ENCODE peak calls at places on chromosomes 3 and 15, in ten cellular contexts. G is spleen, I is sigmoid colon, S is transverse colon, R is K562, E is Panc1, O is GM12878, H is H1, W is suprapubic skin, M is endothelial cell of umbilical vein. C is an unnamed sample. For H3K9me3, the result is how much of the 10 kb centered on the place peaks cover.

GRCh38 chr15:88120021-88120420 is 136.5 kb downstream of the NTRK3 start:
- DNase-seq in G (no peak), I (no peak), S (no peak), R (no peak), E (no peak), O (no peak), H (no peak), W (no peak), M (no peak), C (no peak)

GRCh38 chr3:99851955-99852354 is 34.3 kb downstream of the CMSS1 start:
- DNase-seq in G (no peak), I (no peak), S (no peak), R (no peak), E (no peak), O (no peak), H (no peak), W (no peak), M (no peak), C (no peak)

GRCh38 chr3:105253225-105253624 is 113.5 kb upstream of the ALCAM start:
- DNase-seq in G (no peak), I (no peak), S (no peak), R (no peak), E (no peak), O (no peak), H (no peak), W (no peak), M (peak), C (peak)

GRCh38 chr3:177554900-177555759 is 357.8 kb upstream of the TBL1XR1 start:
- DNase-seq in G (no peak), I (no peak), S (peak), R (no peak), E (no peak), O (no peak), H (no peak), W (no peak), M (no peak), C (no peak)

GRCh38 chr15:43469867-43470266 is 23.1 kb downstream of the TP53BP1 start:
- DNase-seq in G (no peak), I (no peak), S (no peak), R (peak), E (no peak), O (no peak), H (no peak), W (no peak), M (no peak), C (no peak)

GRCh38 chr3:1609416-1609815 is 489.2 kb upstream of the CNTN4 start:
- DNase-seq in G (no peak), I (no peak), S (no peak), R (no peak), E (no peak), O (no peak), H (no peak), W (no peak), M (no peak), C (no peak)

GRCh38 chr3:97927699-97928098 is 44.5 kb downstream of the RIOX2 start:
- DNase-seq in G (no peak), I (no peak), S (no peak), R (no peak), E (no peak), O (no peak), H (no peak), W (no peak), M (no peak), C (no peak)

GRCh38 chr3:15286022-15286421 is 46.4 kb downstream of the SH3BP5 start:
- DNase-seq in G (no peak), I (no peak), S (no peak), R (no peak), E (no peak), O (no peak), H (no peak), W (no peak), M (no peak), C (no peak)

GRCh38 chr15:62564889-62565288 is 399.8 kb upstream of the C2CD4B start:
- DNase-seq in G (no peak), I (no peak), S (no peak), R (no peak), E (no peak), O (no peak), H (no peak), W (no peak), M (no peak), C (no peak)

GRCh38 chr15:44788748-44789147 is 52.4 kb downstream of the TRIM69 start:
- DNase-seq in G (no peak), I (no peak), S (no peak), R (no peak), E (no peak), O (no peak), H (no peak), W (no peak), M (peak), C (no peak)

GRCh38 chr15:58247803-58248503 is 109.8 kb downstream of the AQP9 start:
- DNase-seq in G (no peak), I (no peak), S (peak), R (no peak), E (no peak), O (no peak), H (no peak), W (peak), M (no peak), C (peak)

GRCh38 chr15:44219073-44219472 is 24.0 kb upstream of the FRMD5 start:
- DNase-seq in G (no peak), I (no peak), S (no peak), R (no peak), E (no peak), O (no peak), H (no peak), W (no peak), M (no peak), C (no peak)

GRCh38 chr3:136685882-136686281 is 66.3 kb downstream of the STAG1 start:
- DNase-seq in G (no peak), I (no peak), S (no peak), R (no peak), E (no peak), O (no peak), H (no peak), W (no peak), M (no peak), C (no peak)

GRCh38 chr3:46693038-46693896 is at the start of gene ALS2CL:
- DNase-seq in G (peak), I (peak), S (peak), R (peak), E (no peak), O (no peak), H (no peak), W (peak), M (peak), C (peak)

GRCh38 chr3:46935168-46935858 is 41.2 kb downstream of the CCDC12 start:
- DNase-seq in G (peak), I (peak), S (peak), R (peak), E (peak), O (no peak), H (peak), W (no peak), M (peak), C (peak)

GRCh38 chr3:3778641-3779270 is 20.5 kb upstream of the LRRN1 start:
- DNase-seq in G (no peak), I (no peak), S (no peak), R (no peak), E (no peak), O (no peak), H (no peak), W (no peak), M (no peak), C (no peak)

GRCh38 chr3:46974421-46975227 is 1.9 kb downstream of the CCDC12 start:
- DNase-seq in G (peak), I (no peak), S (no peak), R (no peak), E (no peak), O (no peak), H (no peak), W (peak), M (no peak), C (no peak)

GRCh38 chr3:128231596-128231995 is 78.3 kb downstream of the EEFSEC start:
- DNase-seq in G (no peak), I (no peak), S (no peak), R (no peak), E (no peak), O (no peak), H (no peak), W (no peak), M (no peak), C (no peak)

GRCh38 chr3:173977747-173978146 is 580.2 kb downstream of the NLGN1 start:
- DNase-seq in G (no peak), I (no peak), S (no peak), R (no peak), E (no peak), O (no peak), H (no peak), W (no peak), M (no peak), C (no peak)

GRCh38 chr3:87461036-87461435 is 184.7 kb upstream of the POU1F1 start:
- DNase-seq in G (no peak), I (no peak), S (no peak), R (no peak), E (no peak), O (no peak), H (no peak), W (no peak), M (no peak), C (no peak)

GRCh38 chr15:65050270-65050669 is 5.1 kb downstream of the SLC51B start:
- DNase-seq in G (no peak), I (no peak), S (no peak), R (no peak), E (no peak), O (no peak), H (no peak), W (no peak), M (no peak), C (no peak)

GRCh38 chr3:10527295-10528016 is 22.1 kb upstream of the ATP2B2 start:
- DNase-seq in G (no peak), I (peak), S (no peak), R (no peak), E (no peak), O (no peak), H (no peak), W (peak), M (no peak), C (peak)

DNA sequence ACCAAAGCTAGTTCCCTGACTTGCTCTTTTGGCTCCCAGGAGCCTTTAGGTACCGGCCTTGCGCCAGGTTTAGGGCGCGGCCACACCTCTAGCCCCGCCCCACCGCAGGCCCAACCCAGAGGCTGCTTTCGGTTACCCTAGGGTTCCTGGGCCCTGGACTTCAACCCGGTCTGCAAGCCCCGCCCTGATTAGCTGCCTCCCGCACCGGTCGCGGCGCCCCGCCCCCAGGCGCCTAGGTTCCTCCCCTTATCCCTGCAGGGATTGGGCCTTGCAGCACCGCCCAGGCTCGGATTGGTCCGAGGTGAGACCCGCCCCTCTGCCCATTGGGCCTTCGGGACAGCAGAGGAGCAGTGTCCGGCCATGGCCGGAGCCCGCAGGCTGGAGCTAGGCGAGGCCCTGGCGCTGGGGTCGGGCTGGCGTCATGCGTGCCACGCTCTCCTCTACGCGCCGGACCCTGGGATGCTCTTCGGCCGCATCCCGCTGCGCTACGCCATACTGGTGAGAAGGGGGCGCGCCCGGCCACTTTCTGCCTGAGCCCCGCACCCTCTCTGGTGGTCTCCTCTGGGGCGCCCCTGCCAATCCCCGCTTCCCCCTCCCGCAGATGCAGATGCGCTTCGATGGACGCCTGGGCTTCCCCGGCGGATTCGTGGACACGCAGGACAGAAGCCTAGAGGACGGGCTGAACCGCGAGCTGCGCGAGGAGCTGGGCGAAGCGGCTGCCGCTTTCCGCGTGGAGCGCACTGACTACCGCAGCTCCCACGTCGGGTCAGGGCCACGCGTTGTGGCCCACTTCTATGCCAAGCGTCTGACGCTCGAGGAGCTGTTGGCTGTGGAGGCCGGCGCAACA is at the start of gene NUDT16:
- DNase-seq in G (peak), I (peak), S (peak), R (peak), E (peak), O (peak), H (peak), W (peak), M (peak), C (peak)
- TF ChIP-seq POLR2AphosphoS5 in G (peak), I (peak), S (peak), R (peak), E (peak), O (peak), H (peak), W (peak), M (peak), C (peak)

GRCh38 chr3:36681867-36682266 is 82.5 kb downstream of the DCLK3 start:
- DNase-seq in G (no peak), I (no peak), S (no peak), R (no peak), E (no peak), O (no peak), H (no peak), W (no peak), M (no peak), C (no peak)
- H3K9me3 ChIP-seq in G (half or more), I (under half), S (under half), R (under half), E (under half), O (under half), H (under half), W (under half), M (under half), C (under half)

GRCh38 chr15:29141908-29142747 is 127.5 kb downstream of the NSMCE3 start:
- DNase-seq in G (no peak), I (no peak), S (peak), R (no peak), E (no peak), O (peak), H (no peak), W (peak), M (no peak), C (no peak)
- TF ChIP-seq POLR2AphosphoS5 in G (no peak), I (no peak), S (no peak), R (no peak), E (no peak), O (no peak), H (no peak), W (no peak), M (no peak), C (no peak)

GRCh38 chr3:138549578-138549977 is 44.5 kb downstream of the CEP70 start:
- DNase-seq in G (no peak), I (no peak), S (no peak), R (no peak), E (no peak), O (no peak), H (no peak), W (no peak), M (no peak), C (no peak)
- H3K9me3 ChIP-seq in G (half or more), I (under half), S (under half), R (under half), E (under half), O (under half), H (under half), W (under half), M (under half), C (half or more)

GRCh38 chr3:12585181-12585580 is 28.3 kb downstream of the MKRN2 start:
- DNase-seq in G (no peak), I (no peak), S (no peak), R (no peak), E (no peak), O (no peak), H (no peak), W (no peak), M (no peak), C (no peak)
- TF ChIP-seq POLR2AphosphoS5 in G (no peak), I (no peak), S (no peak), R (no peak), E (no peak), O (no peak), H (no peak), W (no peak), M (no peak), C (no peak)

DNA sequence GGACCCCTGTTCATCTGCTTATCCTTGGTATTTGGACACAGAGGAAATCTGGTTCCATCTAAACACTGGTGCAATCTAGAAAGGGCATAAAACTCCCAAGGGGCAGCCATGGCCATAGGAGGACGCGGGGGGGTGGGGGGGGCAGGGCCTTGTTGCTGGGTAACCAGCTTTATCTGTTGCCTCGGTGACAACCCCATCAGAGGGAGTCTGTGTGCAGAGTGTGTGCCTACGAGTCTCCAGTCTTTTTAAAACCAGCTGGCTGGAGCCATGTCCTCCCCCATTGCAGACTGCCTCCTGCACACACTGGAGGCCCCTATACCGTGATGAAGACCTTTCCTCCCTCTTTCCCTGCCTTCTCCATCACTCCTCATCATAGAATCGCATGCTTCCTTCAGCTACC is 26.4 kb upstream of the CORO2B start:
- DNase-seq in G (peak), I (no peak), S (no peak), R (no peak), E (no peak), O (no peak), H (no peak), W (no peak), M (no peak), C (no peak)
- H3K9me3 ChIP-seq in G (under half), I (under half), S (under half), R (under half), E (under half), O (under half), H (under half), W (under half), M (under half), C (under half)

C was measured in stomach.